ENCODE peak calls at places on chromosomes 2 and 18, in five cellular contexts. One of them, this sample, is unnamed.

GRCh38 chr2:50648031-50648430 is 383.9 kb downstream of the NRXN1 start:
- DNase-seq in kidney epithelial cell: no peak
- DNase-seq in upper lobe of right lung: no peak
- DNase-seq in AG04449: no peak
- DNase-seq in RWPE1: no peak
- DNase-seq in this sample: no peak

GRCh38 chr2:48279347-48279746 is 250.6 kb upstream of the STON1 start:
- DNase-seq in kidney epithelial cell: no peak
- DNase-seq in AG04449: no peak
- DNase-seq in upper lobe of right lung: no peak
- DNase-seq in RWPE1: no peak
- DNase-seq in this sample: no peak

GRCh38 chr2:84033347-84033974 is 425.6 kb downstream of the SUCLG1 start:
- DNase-seq in AG04449: no peak
- DNase-seq in upper lobe of right lung: no peak
- DNase-seq in kidney epithelial cell: no peak
- DNase-seq in RWPE1: peak
- DNase-seq in this sample: no peak

GRCh38 chr2:71609958-71610357 is 156.6 kb downstream of the DYSF start:
- DNase-seq in RWPE1: peak
- DNase-seq in AG04449: peak
- DNase-seq in upper lobe of right lung: no peak
- DNase-seq in kidney epithelial cell: no peak
- DNase-seq in this sample: peak

GRCh38 chr2:226680674-226681073 is 118.9 kb downstream of the IRS1 start:
- DNase-seq in RWPE1: no peak
- DNase-seq in upper lobe of right lung: no peak
- DNase-seq in AG04449: no peak
- DNase-seq in kidney epithelial cell: no peak
- DNase-seq in this sample: no peak

GRCh38 chr2:181073896-181074295 is 93.5 kb downstream of the UBE2E3 start:
- DNase-seq in kidney epithelial cell: no peak
- DNase-seq in RWPE1: no peak
- DNase-seq in upper lobe of right lung: no peak
- DNase-seq in AG04449: no peak
- DNase-seq in this sample: peak

GRCh38 chr2:206031162-206031784 is 54.7 kb downstream of the INO80D start:
- DNase-seq in kidney epithelial cell: no peak
- DNase-seq in upper lobe of right lung: no peak
- DNase-seq in AG04449: no peak
- DNase-seq in RWPE1: peak
- DNase-seq in this sample: no peak

GRCh38 chr2:217953531-217953932 is 49.3 kb downstream of the TNS1 start:
- DNase-seq in AG04449: no peak
- DNase-seq in RWPE1: no peak
- DNase-seq in kidney epithelial cell: no peak
- DNase-seq in upper lobe of right lung: peak
- DNase-seq in this sample: no peak

GRCh38 chr2:236824836-236825235 is 255.2 kb downstream of the ACKR3 start:
- DNase-seq in kidney epithelial cell: no peak
- DNase-seq in upper lobe of right lung: no peak
- DNase-seq in AG04449: no peak
- DNase-seq in RWPE1: no peak
- DNase-seq in this sample: no peak

GRCh38 chr2:119341684-119342083 is 24.9 kb downstream of the C2orf76 start:
- DNase-seq in AG04449: no peak
- DNase-seq in RWPE1: no peak
- DNase-seq in kidney epithelial cell: no peak
- DNase-seq in upper lobe of right lung: no peak
- DNase-seq in this sample: no peak

GRCh38 chr2:63851912-63852311 is 10.2 kb downstream of the UGP2 start:
- DNase-seq in AG04449: no peak
- DNase-seq in RWPE1: no peak
- DNase-seq in kidney epithelial cell: no peak
- DNase-seq in upper lobe of right lung: no peak
- DNase-seq in this sample: no peak

GRCh38 chr18:62682396-62682795 is 32.9 kb upstream of the PHLPP1 start:
- DNase-seq in upper lobe of right lung: no peak
- DNase-seq in RWPE1: no peak
- DNase-seq in kidney epithelial cell: no peak
- DNase-seq in AG04449: no peak
- DNase-seq in this sample: no peak

GRCh38 chr2:33212151-33212550 is 264.3 kb upstream of the RASGRP3 start:
- DNase-seq in AG04449: peak
- DNase-seq in upper lobe of right lung: no peak
- DNase-seq in kidney epithelial cell: peak
- DNase-seq in RWPE1: no peak
- DNase-seq in this sample: peak

GRCh38 chr2:84781942-84782716 is 98.8 kb downstream of the TRABD2A start:
- DNase-seq in RWPE1: peak
- DNase-seq in kidney epithelial cell: no peak
- DNase-seq in upper lobe of right lung: peak
- DNase-seq in AG04449: no peak
- DNase-seq in this sample: no peak

GRCh38 chr2:161847910-161848309 is 223.7 kb downstream of the SLC4A10 start:
- DNase-seq in upper lobe of right lung: no peak
- DNase-seq in AG04449: no peak
- DNase-seq in RWPE1: no peak
- DNase-seq in kidney epithelial cell: no peak
- DNase-seq in this sample: no peak

DNA sequence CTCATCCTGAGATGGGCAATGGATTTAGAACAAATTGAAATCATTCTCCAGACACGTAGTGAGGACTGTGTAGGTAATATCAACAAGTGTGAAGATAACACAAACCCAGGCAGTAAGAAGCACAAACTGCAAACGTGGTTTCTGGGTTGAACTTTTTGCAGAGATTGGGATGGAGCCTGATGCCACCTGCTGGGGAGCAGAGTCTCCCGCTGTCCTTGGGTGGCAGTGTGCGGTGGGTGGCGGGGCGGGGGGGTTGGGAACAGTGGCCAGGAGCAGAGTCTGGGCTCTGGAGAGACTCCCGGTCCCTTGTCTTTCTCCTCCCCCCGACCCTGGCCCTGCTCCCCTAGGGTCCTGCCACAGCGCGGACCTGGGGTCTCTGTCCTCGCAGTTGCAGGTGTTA is 19.5 kb downstream of the TRAF3IP1 start:
- DNase-seq in AG04449: no peak
- DNase-seq in kidney epithelial cell: no peak
- DNase-seq in RWPE1: peak
- DNase-seq in upper lobe of right lung: no peak
- DNase-seq in this sample: no peak
- TF ChIP-seq CTCF in AG04449: no peak
- TF ChIP-seq CTCF in kidney epithelial cell: no peak
- TF ChIP-seq CTCF in RWPE1: no peak
- TF ChIP-seq CTCF in upper lobe of right lung: no peak
- TF ChIP-seq CTCF in this sample: no peak

GRCh38 chr2:16687949-16688348 is 22.3 kb upstream of the CYRIA start:
- DNase-seq in upper lobe of right lung: no peak
- DNase-seq in kidney epithelial cell: no peak
- DNase-seq in AG04449: no peak
- DNase-seq in RWPE1: no peak
- DNase-seq in this sample: no peak

GRCh38 chr2:16693854-16694253 is 28.2 kb upstream of the CYRIA start:
- DNase-seq in upper lobe of right lung: no peak
- DNase-seq in RWPE1: no peak
- DNase-seq in kidney epithelial cell: no peak
- DNase-seq in AG04449: no peak
- DNase-seq in this sample: no peak
- TF ChIP-seq CTCF in upper lobe of right lung: no peak
- TF ChIP-seq CTCF in RWPE1: no peak
- TF ChIP-seq CTCF in kidney epithelial cell: no peak
- TF ChIP-seq CTCF in AG04449: no peak
- TF ChIP-seq CTCF in this sample: no peak

GRCh38 chr2:19547321-19547720 is 188.9 kb upstream of the OSR1 start:
- DNase-seq in kidney epithelial cell: no peak
- DNase-seq in RWPE1: no peak
- DNase-seq in upper lobe of right lung: no peak
- DNase-seq in AG04449: no peak
- DNase-seq in this sample: no peak

GRCh38 chr2:19543271-19544019 is 185.0 kb upstream of the OSR1 start:
- DNase-seq in upper lobe of right lung: no peak
- DNase-seq in RWPE1: no peak
- DNase-seq in AG04449: no peak
- DNase-seq in kidney epithelial cell: no peak
- DNase-seq in this sample: peak

GRCh38 chr2:19544020-19544383 is 185.6 kb upstream of the OSR1 start:
- DNase-seq in kidney epithelial cell: no peak
- DNase-seq in RWPE1: no peak
- DNase-seq in AG04449: no peak
- DNase-seq in upper lobe of right lung: no peak
- DNase-seq in this sample: no peak

GRCh38 chr2:19548116-19548515 is 189.7 kb upstream of the OSR1 start:
- DNase-seq in AG04449: no peak
- DNase-seq in kidney epithelial cell: no peak
- DNase-seq in upper lobe of right lung: no peak
- DNase-seq in RWPE1: no peak
- DNase-seq in this sample: no peak

GRCh38 chr2:19545507-19545906 is 187.1 kb upstream of the OSR1 start:
- DNase-seq in upper lobe of right lung: no peak
- DNase-seq in kidney epithelial cell: no peak
- DNase-seq in AG04449: no peak
- DNase-seq in RWPE1: no peak
- DNase-seq in this sample: no peak
- TF ChIP-seq CTCF in upper lobe of right lung: no peak
- TF ChIP-seq CTCF in kidney epithelial cell: no peak
- TF ChIP-seq CTCF in AG04449: no peak
- TF ChIP-seq CTCF in RWPE1: no peak
- TF ChIP-seq CTCF in this sample: no peak

GRCh38 chr2:10900216-10901109 is 11.3 kb upstream of the KCNF1 start:
- DNase-seq in AG04449: no peak
- DNase-seq in kidney epithelial cell: no peak
- DNase-seq in upper lobe of right lung: no peak
- DNase-seq in RWPE1: no peak
- DNase-seq in this sample: peak
- TF ChIP-seq CTCF in AG04449: peak
- TF ChIP-seq CTCF in kidney epithelial cell: peak
- TF ChIP-seq CTCF in upper lobe of right lung: peak
- TF ChIP-seq CTCF in RWPE1: no peak
- TF ChIP-seq CTCF in this sample: peak

GRCh38 chr2:143901185-143901842 is 618.6 kb downstream of the ZEB2 start:
- DNase-seq in upper lobe of right lung: no peak
- DNase-seq in kidney epithelial cell: peak
- DNase-seq in RWPE1: peak
- DNase-seq in AG04449: peak
- DNase-seq in this sample: peak
- TF ChIP-seq CTCF in upper lobe of right lung: no peak
- TF ChIP-seq CTCF in kidney epithelial cell: no peak
- TF ChIP-seq CTCF in RWPE1: no peak
- TF ChIP-seq CTCF in AG04449: no peak
- TF ChIP-seq CTCF in this sample: peak

GRCh38 chr2:188517549-188518255 is 226.0 kb downstream of the GULP1 start:
- DNase-seq in AG04449: no peak
- DNase-seq in upper lobe of right lung: no peak
- DNase-seq in RWPE1: no peak
- DNase-seq in kidney epithelial cell: no peak
- DNase-seq in this sample: peak

GRCh38 chr2:188515918-188516317 is 224.2 kb downstream of the GULP1 start:
- DNase-seq in AG04449: no peak
- DNase-seq in kidney epithelial cell: no peak
- DNase-seq in upper lobe of right lung: no peak
- DNase-seq in RWPE1: no peak
- DNase-seq in this sample: no peak

GRCh38 chr2:188506843-188507242 is 215.2 kb downstream of the GULP1 start:
- DNase-seq in kidney epithelial cell: no peak
- DNase-seq in upper lobe of right lung: no peak
- DNase-seq in RWPE1: no peak
- DNase-seq in AG04449: no peak
- DNase-seq in this sample: no peak

GRCh38 chr2:188511346-188511745 is 219.7 kb downstream of the GULP1 start:
- DNase-seq in kidney epithelial cell: no peak
- DNase-seq in AG04449: no peak
- DNase-seq in RWPE1: no peak
- DNase-seq in upper lobe of right lung: no peak
- DNase-seq in this sample: no peak

DNA sequence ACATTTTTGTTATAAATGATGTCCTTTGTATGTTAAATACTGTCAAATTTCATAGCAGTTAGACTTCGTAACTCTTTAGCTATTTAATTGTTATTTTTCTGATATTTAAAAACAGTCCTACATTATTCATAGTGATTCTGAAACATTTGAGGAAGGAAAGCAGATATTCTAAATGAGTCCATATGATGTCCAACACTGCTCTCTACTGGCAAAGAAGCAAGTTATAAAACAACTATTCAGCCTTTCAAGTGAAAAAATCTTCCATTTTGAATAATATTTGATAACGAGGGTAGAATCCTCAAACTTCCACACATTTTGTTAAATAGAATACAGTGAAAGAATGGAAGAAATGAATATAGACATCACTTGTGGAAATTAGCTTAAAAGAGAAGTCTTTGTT is 220.8 kb downstream of the GULP1 start:
- DNase-seq in upper lobe of right lung: no peak
- DNase-seq in RWPE1: peak
- DNase-seq in AG04449: no peak
- DNase-seq in kidney epithelial cell: no peak
- DNase-seq in this sample: peak
- TF ChIP-seq CTCF in upper lobe of right lung: peak
- TF ChIP-seq CTCF in RWPE1: peak
- TF ChIP-seq CTCF in AG04449: peak
- TF ChIP-seq CTCF in kidney epithelial cell: peak
- TF ChIP-seq CTCF in this sample: peak

GRCh38 chr2:135802350-135802749 is 34.6 kb downstream of the LCT start:
- DNase-seq in kidney epithelial cell: no peak
- DNase-seq in RWPE1: no peak
- DNase-seq in upper lobe of right lung: no peak
- DNase-seq in AG04449: no peak
- DNase-seq in this sample: no peak

GRCh38 chr2:135803276-135803675 is 33.7 kb downstream of the LCT start:
- DNase-seq in kidney epithelial cell: no peak
- DNase-seq in upper lobe of right lung: no peak
- DNase-seq in AG04449: no peak
- DNase-seq in RWPE1: no peak
- DNase-seq in this sample: no peak

GRCh38 chr2:135798762-135799161 is 38.2 kb downstream of the LCT start:
- DNase-seq in upper lobe of right lung: no peak
- DNase-seq in kidney epithelial cell: no peak
- DNase-seq in RWPE1: no peak
- DNase-seq in AG04449: no peak
- DNase-seq in this sample: peak

GRCh38 chr2:135799738-135800137 is 37.2 kb downstream of the LCT start:
- DNase-seq in AG04449: no peak
- DNase-seq in upper lobe of right lung: no peak
- DNase-seq in kidney epithelial cell: no peak
- DNase-seq in RWPE1: no peak
- DNase-seq in this sample: no peak

GRCh38 chr2:135800513-135801460 is 36.2 kb downstream of the LCT start:
- DNase-seq in upper lobe of right lung: no peak
- DNase-seq in RWPE1: no peak
- DNase-seq in kidney epithelial cell: no peak
- DNase-seq in AG04449: no peak
- DNase-seq in this sample: no peak
- TF ChIP-seq CTCF in upper lobe of right lung: no peak
- TF ChIP-seq CTCF in RWPE1: no peak
- TF ChIP-seq CTCF in kidney epithelial cell: no peak
- TF ChIP-seq CTCF in AG04449: no peak
- TF ChIP-seq CTCF in this sample: no peak

GRCh38 chr2:97774425-97774824 is 61.0 kb downstream of the ZAP70 start:
- DNase-seq in AG04449: no peak
- DNase-seq in kidney epithelial cell: no peak
- DNase-seq in upper lobe of right lung: no peak
- DNase-seq in RWPE1: peak
- DNase-seq in this sample: no peak
- TF ChIP-seq CTCF in AG04449: peak
- TF ChIP-seq CTCF in kidney epithelial cell: peak
- TF ChIP-seq CTCF in upper lobe of right lung: no peak
- TF ChIP-seq CTCF in RWPE1: peak
- TF ChIP-seq CTCF in this sample: no peak

GRCh38 chr2:128665113-128665512 is 346.4 kb upstream of the HS6ST1 start:
- DNase-seq in AG04449: no peak
- DNase-seq in kidney epithelial cell: no peak
- DNase-seq in upper lobe of right lung: no peak
- DNase-seq in RWPE1: no peak
- DNase-seq in this sample: no peak
- TF ChIP-seq CTCF in AG04449: no peak
- TF ChIP-seq CTCF in kidney epithelial cell: no peak
- TF ChIP-seq CTCF in upper lobe of right lung: no peak
- TF ChIP-seq CTCF in RWPE1: no peak
- TF ChIP-seq CTCF in this sample: no peak

This sample was measured in fibroblast of villous mesenchyme.